ENCODE peak calls at places on chromosomes 11 and 22, in five cellular contexts. A is progenitor cell of endocrine pancreas, J is IMR-90, O is ecto neural progenitor cell, X is iris pigment epithelial cell. E is an unnamed sample.

GRCh38 chr22:39522567-39523300 is 2.4 kb downstream of the ATF4 start:
- DNase-seq in A (no peak), J (peak; percentile 66), O (no peak), X (peak; percentile 68), E (no peak)

GRCh38 chr11:108944486-108945178 is 279.8 kb downstream of the DDX10 start:
- DNase-seq in A (no peak), J (no peak), O (no peak), X (no peak), E (no peak)

GRCh38 chr11:26994579-26995210 is 783 bp downstream of the FIBIN start:
- DNase-seq in A (no peak), J (no peak), O (peak; percentile 49), X (peak; percentile 65), E (no peak)

GRCh38 chr11:67436459-67437081 is 912 bp downstream of the PTPRCAP start:
- DNase-seq in A (no peak), J (no peak), O (no peak), X (no peak), E (no peak)

GRCh38 chr11:134398644-134399292 is 13.3 kb downstream of the B3GAT1 start:
- DNase-seq in A (no peak), J (no peak), O (no peak), X (no peak), E (no peak)

GRCh38 chr11:17588721-17589120 is 41.7 kb downstream of the OTOG start:
- DNase-seq in A (no peak), J (no peak), O (no peak), X (no peak), E (no peak)

GRCh38 chr11:65808744-65809341 is 22.0 kb downstream of the OVOL1 start:
- DNase-seq in A (no peak), J (no peak), O (no peak), X (no peak), E (no peak)

GRCh38 chr11:47869548-47870393 is 21.6 kb upstream of the NUP160 start:
- DNase-seq in A (no peak), J (no peak), O (no peak), X (no peak), E (no peak)

GRCh38 chr11:118691926-118692830 is 12.7 kb upstream of the TREH start:
- DNase-seq in A (no peak), J (peak; percentile 67), O (no peak), X (peak; percentile 56), E (no peak)

GRCh38 chr11:10294289-10294953 is 402 bp upstream of the SBF2 start:
- DNase-seq in A (no peak), J (peak; percentile 87), O (peak; percentile 71), X (peak; percentile 83), E (no peak)

GRCh38 chr22:47043835-47044721 is 281.6 kb downstream of the TBC1D22A start:
- DNase-seq in A (no peak), J (peak; percentile 54), O (no peak), X (peak; percentile 52), E (no peak)

GRCh38 chr11:620935-621814 is 3.6 kb downstream of the CDHR5 start:
- DNase-seq in A (no peak), J (no peak), O (no peak), X (no peak), E (no peak)

GRCh38 chr11:103491777-103492176 is 382.6 kb downstream of the DYNC2H1 start:
- DNase-seq in A (no peak), J (no peak), O (no peak), X (peak; percentile 13), E (no peak)

GRCh38 chr11:3164540-3165151 is 464 bp downstream of the OSBPL5 start:
- DNase-seq in A (no peak), J (no peak), O (no peak), X (no peak), E (no peak)

GRCh38 chr11:107151158-107151557 is 132.9 kb upstream of the GUCY1A2 start:
- DNase-seq in A (no peak), J (no peak), O (no peak), X (no peak), E (no peak)

GRCh38 chr22:34592341-34592740 is 473.6 kb upstream of the ISX start:
- DNase-seq in A (no peak), J (no peak), O (no peak), X (no peak), E (no peak)

GRCh38 chr11:12430351-12430750 is 53.0 kb downstream of the PARVA start:
- DNase-seq in A (no peak), J (peak; percentile 77), O (no peak), X (peak; percentile 78), E (no peak)

GRCh38 chr22:24465566-24465965 is 29.6 kb upstream of the UPB1 start:
- DNase-seq in A (no peak), J (peak; percentile 94), O (no peak), X (peak; percentile 94), E (no peak)

GRCh38 chr11:70297341-70297740 is 26.9 kb downstream of the PPFIA1 start:
- DNase-seq in A (no peak), J (peak; percentile 40), O (no peak), X (peak; percentile 47), E (no peak)

GRCh38 chr22:20433191-20433590 is 4.4 kb downstream of the SCARF2 start:
- DNase-seq in A (no peak), J (no peak), O (no peak), X (no peak), E (no peak)

GRCh38 chr11:111194789-111195188 is 50.7 kb upstream of the POU2AF2 start:
- DNase-seq in A (no peak), J (no peak), O (no peak), X (no peak), E (no peak)

GRCh38 chr11:46666516-46666915 is 33.9 kb downstream of the ARHGAP1 start:
- DNase-seq in A (no peak), J (no peak), O (no peak), X (no peak), E (no peak)

GRCh38 chr11:46520971-46521745 is 72.7 kb downstream of the AMBRA1 start:
- DNase-seq in A (no peak), J (peak; percentile 75), O (no peak), X (peak; percentile 70), E (no peak)

GRCh38 chr11:69880803-69881445 is 61.7 kb upstream of the FGF3 start:
- DNase-seq in A (no peak), J (no peak), O (no peak), X (no peak), E (no peak)

GRCh38 chr11:71495286-71496090 is 31.6 kb upstream of the KRTAP5-7 start:
- DNase-seq in A (no peak), J (no peak), O (no peak), X (no peak), E (no peak)

GRCh38 chr11:47592276-47592675 is 1.9 kb downstream of the C1QTNF4 start:
- DNase-seq in A (no peak), J (no peak), O (no peak), X (no peak), E (no peak)

GRCh38 chr22:25774575-25775026 is 32.6 kb downstream of the MYO18B start:
- DNase-seq in A (peak; percentile 58), J (no peak), O (peak; percentile 77), X (no peak), E (no peak)

GRCh38 chr11:82636620-82637019 is 97.0 kb downstream of the FAM181B start:
- DNase-seq in A (no peak), J (no peak), O (no peak), X (no peak), E (no peak)

GRCh38 chr22:17785185-17786184 is 11.2 kb upstream of the BID start:
- DNase-seq in A (no peak), J (no peak), O (no peak), X (no peak), E (no peak)

GRCh38 chr11:45927684-45928413 is 5.4 kb downstream of the LARGE2 start:
- DNase-seq in A (no peak), J (no peak), O (no peak), X (no peak), E (no peak)

GRCh38 chr22:21054714-21055563 is 9.2 kb downstream of the LRRC74B start:
- DNase-seq in A (no peak), J (no peak), O (peak; percentile 48), X (no peak), E (no peak)

GRCh38 chr22:48099251-48099650 is 1336.8 kb downstream of the TBC1D22A start:
- DNase-seq in A (no peak), J (no peak), O (peak; percentile 39), X (no peak), E (no peak)